ENCODE peak calls at places on chromosomes 11 and 22, in ten cellular contexts. C is neural progenitor cell, A is GM23338, F is PC-3, K is GM23248, Q is PC-9, L is mammary epithelial cell, T is K562, I is astrocyte, Y is endothelial cell of umbilical vein. E is an unnamed sample. For H3K79me2, the result is how much of the 10 kb centered on the place peaks cover.

GRCh38 chr11:1053121-1053901 is 16.8 kb upstream of the MUC6 start:
- DNase-seq in K (peak), Q (no peak), I (no peak), L (no peak), T (no peak), A (no peak), F (peak), C (no peak), Y (no peak), E (no peak)

GRCh38 chr11:18748766-18749375 is 22.9 kb upstream of the IGSF22 start:
- DNase-seq in T (no peak), C (no peak), I (peak), Y (no peak), Q (no peak), K (no peak), F (no peak), L (no peak), A (no peak), E (no peak)

GRCh38 chr22:36365020-36365411 is 22.8 kb downstream of the MYH9 start:
- DNase-seq in F (peak), C (peak), I (peak), K (peak), L (peak), T (peak), Y (peak), A (no peak), Q (peak), E (peak)

GRCh38 chr22:17366329-17366728 is 2.9 kb upstream of the CECR2 start:
- DNase-seq in F (no peak), K (no peak), C (no peak), Y (no peak), L (no peak), A (no peak), I (no peak), Q (no peak), T (no peak), E (no peak)

GRCh38 chr11:14519692-14520085 is 497 bp downstream of the PSMA1 start:
- DNase-seq in T (no peak), A (no peak), I (no peak), K (peak), L (no peak), C (no peak), Q (no peak), Y (no peak), F (peak), E (no peak)

GRCh38 chr11:117300301-117300700 is 9.2 kb downstream of the BACE1-AS start:
- DNase-seq in K (peak), Y (no peak), L (no peak), T (no peak), C (peak), Q (no peak), I (peak), A (peak), F (no peak), E (no peak)

GRCh38 chr22:45537734-45538181 is 35.1 kb downstream of the FBLN1 start:
- DNase-seq in Y (no peak), Q (no peak), A (no peak), T (no peak), F (no peak), I (peak), K (peak), L (peak), C (no peak), E (no peak)

GRCh38 chr22:22087854-22088657 is 105.5 kb upstream of the TOP3B start:
- DNase-seq in K (no peak), A (no peak), C (no peak), I (no peak), T (no peak), F (no peak), L (no peak), Y (no peak), Q (no peak), E (no peak)

GRCh38 chr22:31085493-31085824 is 4.3 kb downstream of the SMTN start:
- DNase-seq in Q (no peak), I (no peak), Y (no peak), C (peak), K (peak), T (no peak), A (peak), F (no peak), L (peak), E (no peak)

GRCh38 chr11:34840736-34841386 is 75.3 kb downstream of the APIP start:
- DNase-seq in C (peak), Y (peak), A (peak), K (peak), T (peak), L (peak), I (no peak), F (peak), Q (no peak), E (peak)

GRCh38 chr11:34833602-34834001 is 82.6 kb downstream of the APIP start:
- DNase-seq in Q (no peak), Y (no peak), C (no peak), F (no peak), L (no peak), I (no peak), T (no peak), A (no peak), K (no peak), E (no peak)

GRCh38 chr11:34839969-34840368 is 76.2 kb downstream of the APIP start:
- DNase-seq in I (no peak), Y (no peak), Q (no peak), K (no peak), C (no peak), T (no peak), F (no peak), A (no peak), L (no peak), E (no peak)

GRCh38 chr11:34837246-34837856 is 78.8 kb downstream of the APIP start:
- DNase-seq in A (peak), L (no peak), K (no peak), Q (no peak), Y (peak), F (peak), C (no peak), I (no peak), T (no peak), E (no peak)
- H3K79me2 ChIP-seq in A (under half), L (under half), K (under half), Q (under half), Y (under half), F (under half), C (under half), I (under half), T (under half), E (under half)

DNA sequence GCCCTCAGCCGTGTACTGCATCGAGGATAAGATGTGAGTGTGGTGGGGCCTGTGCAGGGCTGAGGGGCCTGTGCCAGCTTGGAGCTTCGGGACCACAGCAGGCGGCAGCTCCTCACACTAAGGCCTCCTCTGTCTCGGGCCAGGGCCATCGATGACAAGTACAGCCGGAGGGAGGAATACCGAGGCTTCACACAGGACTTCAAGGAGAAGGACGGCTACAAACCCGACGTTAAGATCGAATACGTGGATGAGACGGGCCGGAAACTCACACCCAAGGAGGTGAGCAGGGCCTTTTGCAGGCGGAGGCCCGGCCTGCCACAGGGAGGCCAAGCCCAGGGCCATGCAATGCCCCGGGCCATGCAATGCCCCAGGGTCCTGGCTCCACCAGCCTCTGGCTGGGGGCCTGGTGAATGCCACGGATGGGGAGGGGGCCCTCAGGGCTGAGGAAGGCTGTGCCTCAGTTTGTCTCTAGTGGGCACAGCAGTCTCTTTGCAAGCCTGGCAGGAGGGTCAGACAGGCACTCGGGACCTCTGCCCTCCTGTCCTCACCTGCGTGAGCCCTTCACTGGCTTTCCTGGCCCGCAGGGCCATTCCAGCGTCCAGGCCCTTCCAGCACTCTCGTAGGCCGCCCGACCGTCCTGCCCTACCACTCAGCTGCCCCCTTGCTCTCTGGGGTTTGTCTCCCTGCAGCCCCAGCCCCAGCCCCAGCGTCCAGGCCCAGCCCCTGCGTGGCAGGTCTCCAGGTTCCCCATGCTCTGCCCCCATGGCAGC is 16.3 kb downstream of the SART1 start:
- DNase-seq in Q (no peak), L (no peak), Y (no peak), A (no peak), K (no peak), T (no peak), F (no peak), I (no peak), C (no peak), E (no peak)
- TF ChIP-seq EZH2 in Q (no peak), L (no peak), Y (no peak), A (no peak), K (no peak), T (no peak), F (no peak), I (no peak), C (no peak), E (no peak)

DNA sequence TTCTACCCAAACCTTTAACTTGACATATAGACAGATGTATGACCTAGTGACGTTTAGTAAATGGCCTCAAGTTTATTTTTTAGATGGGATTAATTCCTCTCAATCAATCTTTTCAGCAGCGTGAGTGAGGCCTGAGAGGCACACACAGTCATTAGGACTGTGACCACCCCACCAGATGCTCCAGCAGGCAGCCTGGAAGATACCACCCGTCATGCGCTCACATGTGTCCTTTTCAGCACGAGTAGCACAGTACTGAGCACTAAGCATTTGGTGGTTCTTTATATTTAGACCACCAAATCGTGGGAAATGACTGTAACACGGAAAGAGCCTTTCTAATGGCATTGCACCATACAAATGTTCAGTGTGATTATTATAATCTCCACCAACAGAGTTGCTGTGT is 354.6 kb upstream of the DDI1 start:
- DNase-seq in T (no peak), C (no peak), I (no peak), K (no peak), F (no peak), A (peak), L (no peak), Q (no peak), Y (no peak), E (no peak)
- H3K27ac ChIP-seq in T (no peak), C (no peak), I (no peak), K (no peak), F (no peak), A (no peak), L (no peak), Q (no peak), Y (no peak), E (no peak)

GRCh38 chr22:32793604-32794003 is 7.9 kb upstream of the TIMP3 start:
- DNase-seq in Y (no peak), I (no peak), L (no peak), K (no peak), C (no peak), Q (no peak), F (no peak), T (no peak), A (no peak), E (no peak)

GRCh38 chr22:32796865-32797573 is 4.5 kb upstream of the TIMP3 start:
- DNase-seq in I (peak), T (peak), C (peak), K (peak), Q (peak), Y (no peak), L (peak), F (peak), A (peak), E (peak)

GRCh38 chr22:32791056-32791455 is 10.4 kb upstream of the TIMP3 start:
- DNase-seq in L (no peak), F (no peak), Y (no peak), C (no peak), A (no peak), K (no peak), I (no peak), T (no peak), Q (no peak), E (no peak)

GRCh38 chr22:32794449-32795213 is 6.9 kb upstream of the TIMP3 start:
- DNase-seq in A (peak), L (no peak), Y (no peak), T (no peak), C (no peak), I (peak), K (peak), F (no peak), Q (no peak), E (peak)

GRCh38 chr22:32795214-32795596 is 6.3 kb upstream of the TIMP3 start:
- DNase-seq in Y (no peak), K (no peak), F (no peak), A (no peak), T (no peak), Q (no peak), I (no peak), C (no peak), L (no peak), E (no peak)
- H3K79me2 ChIP-seq in Y (under half), K (under half), F (under half), A (under half), T (under half), Q (under half), I (under half), C (under half), L (under half), E (under half)

GRCh38 chr11:20368441-20368840 is 4.9 kb downstream of the HTATIP2 start:
- DNase-seq in Q (no peak), T (no peak), A (no peak), C (no peak), F (peak), L (peak), I (no peak), K (peak), Y (no peak), E (no peak)
- TF ChIP-seq EZH2 in Q (no peak), T (no peak), A (no peak), C (no peak), F (no peak), L (no peak), I (no peak), K (no peak), Y (no peak), E (no peak)

GRCh38 chr11:101509911-101510310 is 73.9 kb downstream of the TRPC6 start:
- DNase-seq in I (no peak), Y (no peak), F (no peak), L (no peak), A (no peak), Q (no peak), T (no peak), K (no peak), C (no peak), E (no peak)
- H3K27ac ChIP-seq in I (no peak), Y (no peak), F (no peak), L (no peak), A (no peak), Q (no peak), T (no peak), K (no peak), C (no peak), E (no peak)

DNA sequence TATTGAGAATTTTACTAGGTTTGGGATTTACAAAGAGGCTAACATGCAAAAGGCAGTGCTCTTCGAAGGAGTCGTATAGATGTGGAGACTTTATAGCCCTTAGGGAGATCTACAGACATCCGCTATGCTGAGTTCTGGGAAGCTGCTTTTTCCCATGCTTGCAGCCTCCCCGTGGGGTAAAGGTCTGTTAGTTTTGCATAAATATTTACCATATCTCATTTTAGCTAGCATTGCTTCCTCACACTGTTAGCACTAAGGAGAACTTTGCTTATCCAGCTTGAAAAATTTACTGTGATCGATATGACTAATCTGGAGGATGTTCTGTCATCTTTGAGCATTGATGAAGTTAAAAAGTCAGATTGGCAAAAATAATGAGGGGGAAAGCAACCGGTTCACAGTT is 18.6 kb downstream of the ARHGEF12 start:
- DNase-seq in T (no peak), Q (no peak), C (no peak), A (no peak), Y (no peak), I (no peak), K (no peak), L (no peak), F (no peak), E (no peak)
- H3K79me2 ChIP-seq in T (half or more), Q (half or more), C (half or more), A (half or more), Y (half or more), I (half or more), K (half or more), L (half or more), F (half or more), E (half or more)